ENCODE peak calls at places on chromosomes 11 and 22, in nine cellular contexts. U is AG08396; T is substantia nigra; Z is colonic mucosa; F is A549; M is stimulated activated naive CD4-positive, alpha-beta T cell; E is fibroblast of lung; X is WERI-Rb-1; O is activated naive CD4-positive, alpha-beta T cell treated with anti-CD3 and anti-CD28 coated beads, Interleukin-2, amount 10 ng/mL, durations not matched to agents 7 days and 5 days. R is an unnamed sample.

GRCh38 chr11:121304750-121305149 is 12.2 kb downstream of the SC5D start:
- DNase-seq in U (no peak), E (no peak), Z (no peak), F (no peak), X (no peak), M (no peak), O (no peak), T (no peak), R (no peak)

GRCh38 chr11:57527056-57527631 is 3.4 kb downstream of the TIMM10 start:
- DNase-seq in M (peak; percentile 65), X (peak; percentile 67), O (peak; percentile 87), T (peak; percentile 24), Z (peak; percentile 82), U (peak; percentile 56), E (peak; percentile 71), F (peak; percentile 64), R (peak; percentile 72)

GRCh38 chr11:34619062-34619516 is 1.8 kb upstream of the EHF start:
- DNase-seq in E (no peak), F (no peak), X (no peak), O (no peak), Z (no peak), M (no peak), T (no peak), U (no peak), R (no peak)

GRCh38 chr11:69234740-69235710 is 58.9 kb upstream of the MYEOV start:
- DNase-seq in M (no peak), O (no peak), U (no peak), F (no peak), X (no peak), T (no peak), Z (peak; percentile 13), E (no peak), R (peak; percentile 28)

GRCh38 chr11:47393163-47394049 is 15.0 kb upstream of the SLC39A13 start:
- DNase-seq in E (peak; percentile 63), Z (no peak), U (peak; percentile 87), F (no peak), T (no peak), O (no peak), M (no peak), X (no peak), R (no peak)

GRCh38 chr11:8713760-8714159 is 31.2 kb downstream of the RPL27A start:
- DNase-seq in T (no peak), O (no peak), U (no peak), M (no peak), F (no peak), Z (no peak), E (no peak), X (no peak), R (no peak)

GRCh38 chr22:17477401-17477833 is 85.9 kb upstream of the SLC25A18 start:
- DNase-seq in X (no peak), M (no peak), O (no peak), T (no peak), E (peak; percentile 82), U (no peak), F (no peak), Z (no peak), R (no peak)

GRCh38 chr11:103659743-103660142 is 376.7 kb upstream of the DDI1 start:
- DNase-seq in Z (no peak), O (no peak), M (no peak), X (no peak), F (no peak), T (no peak), U (no peak), E (peak; percentile 24), R (no peak)

GRCh38 chr22:22348127-22348814 is 103.7 kb downstream of the VPREB1 start:
- DNase-seq in T (peak; percentile 78), F (peak; percentile 7), M (no peak), U (no peak), E (no peak), Z (no peak), O (peak; percentile 39), X (peak; percentile 33), R (no peak)

GRCh38 chr11:16846305-16846704 is 107.9 kb downstream of the C11orf58 start:
- DNase-seq in X (no peak), O (no peak), T (no peak), E (peak; percentile 9), U (no peak), M (no peak), Z (no peak), F (peak; percentile 10), R (no peak)

GRCh38 chr22:32325416-32325801 is 32.3 kb upstream of the RFPL3 start:
- DNase-seq in E (no peak), T (no peak), M (no peak), U (no peak), O (no peak), X (peak; percentile 30), F (no peak), Z (no peak), R (peak; percentile 44)

GRCh38 chr11:115886111-115886733 is 382.0 kb upstream of the CADM1 start:
- DNase-seq in X (peak; percentile 42), Z (no peak), F (no peak), T (no peak), O (no peak), E (no peak), M (no peak), U (no peak), R (no peak)

GRCh38 chr11:83159901-83160865 is 3.3 kb downstream of the PCF11 start:
- DNase-seq in M (no peak), O (no peak), Z (peak; percentile 45), X (no peak), F (peak; percentile 23), T (no peak), E (peak; percentile 46), U (no peak), R (no peak)

GRCh38 chr11:129814244-129814992 is 1.2 kb upstream of the TMEM45B start:
- DNase-seq in Z (no peak), U (no peak), T (no peak), F (peak; percentile 13), M (peak; percentile 63), E (no peak), X (no peak), O (peak; percentile 87), R (no peak)

R was measured in left lobe of liver.